ENCODE peak calls at places on chromosomes 5 and 9, in seven cellular contexts. One of them, this sample, is unnamed.

GRCh38 chr9:69009708-69010107 is 4.2 kb downstream of the PRKACG start:
- DNase-seq in A549: no peak
- DNase-seq in GM23338: no peak
- DNase-seq in GM12878: no peak
- DNase-seq in HCT116: no peak
- DNase-seq in HL-60: no peak
- DNase-seq in SK-N-SH: no peak
- DNase-seq in this sample: no peak

GRCh38 chr9:110875275-110875674 is 163.0 kb downstream of the LPAR1 start:
- DNase-seq in A549: no peak
- DNase-seq in GM23338: peak; percentile 87
- DNase-seq in GM12878: peak; percentile 48
- DNase-seq in HCT116: no peak
- DNase-seq in HL-60: peak; percentile 91
- DNase-seq in SK-N-SH: no peak
- DNase-seq in this sample: no peak

GRCh38 chr5:163453705-163454104 is 6.2 kb downstream of the NUDCD2 start:
- DNase-seq in A549: no peak
- DNase-seq in GM23338: no peak
- DNase-seq in GM12878: no peak
- DNase-seq in HCT116: no peak
- DNase-seq in HL-60: no peak
- DNase-seq in SK-N-SH: no peak
- DNase-seq in this sample: no peak

GRCh38 chr5:158108177-158108576 is 249.2 kb upstream of the CLINT1 start:
- DNase-seq in A549: no peak
- DNase-seq in GM23338: no peak
- DNase-seq in GM12878: no peak
- DNase-seq in HCT116: no peak
- DNase-seq in HL-60: no peak
- DNase-seq in SK-N-SH: no peak
- DNase-seq in this sample: no peak

GRCh38 chr5:67971223-67971830 is 244.2 kb upstream of the PIK3R1 start:
- DNase-seq in A549: no peak
- DNase-seq in GM23338: no peak
- DNase-seq in GM12878: no peak
- DNase-seq in HCT116: no peak
- DNase-seq in HL-60: no peak
- DNase-seq in SK-N-SH: no peak
- DNase-seq in this sample: no peak

GRCh38 chr9:134325813-134326753 is at the start of gene RXRA:
- DNase-seq in A549: peak; percentile 78
- DNase-seq in GM23338: peak; percentile 75
- DNase-seq in GM12878: no peak
- DNase-seq in HCT116: no peak
- DNase-seq in HL-60: peak; percentile 74
- DNase-seq in SK-N-SH: peak; percentile 97
- DNase-seq in this sample: no peak

GRCh38 chr5:642481-642880 is 30.3 kb downstream of the CEP72 start:
- DNase-seq in A549: no peak
- DNase-seq in GM23338: no peak
- DNase-seq in GM12878: no peak
- DNase-seq in HCT116: no peak
- DNase-seq in HL-60: no peak
- DNase-seq in SK-N-SH: no peak
- DNase-seq in this sample: no peak

GRCh38 chr5:71681282-71681681 is 37.8 kb upstream of the CARTPT start:
- DNase-seq in A549: no peak
- DNase-seq in GM23338: no peak
- DNase-seq in GM12878: no peak
- DNase-seq in HCT116: no peak
- DNase-seq in HL-60: no peak
- DNase-seq in SK-N-SH: no peak
- DNase-seq in this sample: no peak

GRCh38 chr5:63916786-63917185 is 45.5 kb downstream of the HTR1A start:
- DNase-seq in A549: no peak
- DNase-seq in GM23338: no peak
- DNase-seq in GM12878: no peak
- DNase-seq in HCT116: no peak
- DNase-seq in HL-60: no peak
- DNase-seq in SK-N-SH: no peak
- DNase-seq in this sample: no peak

GRCh38 chr5:90294604-90295003 is 115.0 kb downstream of the CETN3 start:
- DNase-seq in A549: no peak
- DNase-seq in GM23338: peak; percentile 68
- DNase-seq in GM12878: no peak
- DNase-seq in HCT116: no peak
- DNase-seq in HL-60: no peak
- DNase-seq in SK-N-SH: no peak
- DNase-seq in this sample: no peak

GRCh38 chr5:50763356-50763755 is 96.9 kb downstream of the PARP8 start:
- DNase-seq in A549: no peak
- DNase-seq in GM23338: no peak
- DNase-seq in GM12878: no peak
- DNase-seq in HCT116: no peak
- DNase-seq in HL-60: no peak
- DNase-seq in SK-N-SH: no peak
- DNase-seq in this sample: no peak

GRCh38 chr9:12696931-12697622 is 3.9 kb downstream of the TYRP1 start:
- DNase-seq in A549: no peak
- DNase-seq in GM23338: no peak
- DNase-seq in GM12878: no peak
- DNase-seq in HCT116: no peak
- DNase-seq in HL-60: no peak
- DNase-seq in SK-N-SH: no peak
- DNase-seq in this sample: no peak

GRCh38 chr9:17491780-17492179 is 87.1 kb upstream of the SH3GL2 start:
- DNase-seq in A549: no peak
- DNase-seq in GM23338: no peak
- DNase-seq in GM12878: no peak
- DNase-seq in HCT116: no peak
- DNase-seq in HL-60: no peak
- DNase-seq in SK-N-SH: no peak
- DNase-seq in this sample: no peak

GRCh38 chr9:15421532-15421931 is 1.1 kb upstream of the SNAPC3 start:
- DNase-seq in A549: no peak
- DNase-seq in GM23338: no peak
- DNase-seq in GM12878: no peak
- DNase-seq in HCT116: no peak
- DNase-seq in HL-60: no peak
- DNase-seq in SK-N-SH: no peak
- DNase-seq in this sample: no peak

GRCh38 chr9:95115104-95115503 is 202.4 kb downstream of the FANCC start:
- DNase-seq in A549: no peak
- DNase-seq in GM23338: no peak
- DNase-seq in GM12878: no peak
- DNase-seq in HCT116: no peak
- DNase-seq in HL-60: no peak
- DNase-seq in SK-N-SH: no peak
- DNase-seq in this sample: no peak

GRCh38 chr9:86405926-86406325 is 51.7 kb upstream of the TUT7 start:
- DNase-seq in A549: peak; percentile 45
- DNase-seq in GM23338: peak; percentile 8
- DNase-seq in GM12878: no peak
- DNase-seq in HCT116: peak; percentile 58
- DNase-seq in HL-60: no peak
- DNase-seq in SK-N-SH: no peak
- DNase-seq in this sample: peak; percentile 25

GRCh38 chr5:33167541-33167940 is 273.2 kb upstream of the TARS1 start:
- DNase-seq in A549: no peak
- DNase-seq in GM23338: no peak
- DNase-seq in GM12878: no peak
- DNase-seq in HCT116: no peak
- DNase-seq in HL-60: no peak
- DNase-seq in SK-N-SH: no peak
- DNase-seq in this sample: no peak

GRCh38 chr5:96408276-96408777 is 24.7 kb downstream of the PCSK1 start:
- DNase-seq in A549: peak; percentile 23
- DNase-seq in GM23338: no peak
- DNase-seq in GM12878: no peak
- DNase-seq in HCT116: no peak
- DNase-seq in HL-60: no peak
- DNase-seq in SK-N-SH: no peak
- DNase-seq in this sample: no peak

GRCh38 chr5:64900618-64901017 is 131.9 kb downstream of the CWC27 start:
- DNase-seq in A549: no peak
- DNase-seq in GM23338: no peak
- DNase-seq in GM12878: no peak
- DNase-seq in HCT116: no peak
- DNase-seq in HL-60: no peak
- DNase-seq in SK-N-SH: no peak
- DNase-seq in this sample: no peak

GRCh38 chr9:133978226-133979123 is 13.6 kb downstream of the VAV2 start:
- DNase-seq in A549: no peak
- DNase-seq in GM23338: no peak
- DNase-seq in GM12878: no peak
- DNase-seq in HCT116: no peak
- DNase-seq in HL-60: no peak
- DNase-seq in SK-N-SH: peak; percentile 25
- DNase-seq in this sample: no peak

GRCh38 chr5:176704817-176705216 is 57.5 kb downstream of the TSPAN17 start:
- DNase-seq in A549: no peak
- DNase-seq in GM23338: no peak
- DNase-seq in GM12878: no peak
- DNase-seq in HCT116: no peak
- DNase-seq in HL-60: no peak
- DNase-seq in SK-N-SH: no peak
- DNase-seq in this sample: no peak
- TF ChIP-seq REST in A549: no peak
- TF ChIP-seq REST in GM23338: no peak
- TF ChIP-seq REST in GM12878: no peak
- TF ChIP-seq REST in HCT116: no peak
- TF ChIP-seq REST in HL-60: no peak
- TF ChIP-seq REST in SK-N-SH: no peak
- TF ChIP-seq REST in this sample: no peak

DNA sequence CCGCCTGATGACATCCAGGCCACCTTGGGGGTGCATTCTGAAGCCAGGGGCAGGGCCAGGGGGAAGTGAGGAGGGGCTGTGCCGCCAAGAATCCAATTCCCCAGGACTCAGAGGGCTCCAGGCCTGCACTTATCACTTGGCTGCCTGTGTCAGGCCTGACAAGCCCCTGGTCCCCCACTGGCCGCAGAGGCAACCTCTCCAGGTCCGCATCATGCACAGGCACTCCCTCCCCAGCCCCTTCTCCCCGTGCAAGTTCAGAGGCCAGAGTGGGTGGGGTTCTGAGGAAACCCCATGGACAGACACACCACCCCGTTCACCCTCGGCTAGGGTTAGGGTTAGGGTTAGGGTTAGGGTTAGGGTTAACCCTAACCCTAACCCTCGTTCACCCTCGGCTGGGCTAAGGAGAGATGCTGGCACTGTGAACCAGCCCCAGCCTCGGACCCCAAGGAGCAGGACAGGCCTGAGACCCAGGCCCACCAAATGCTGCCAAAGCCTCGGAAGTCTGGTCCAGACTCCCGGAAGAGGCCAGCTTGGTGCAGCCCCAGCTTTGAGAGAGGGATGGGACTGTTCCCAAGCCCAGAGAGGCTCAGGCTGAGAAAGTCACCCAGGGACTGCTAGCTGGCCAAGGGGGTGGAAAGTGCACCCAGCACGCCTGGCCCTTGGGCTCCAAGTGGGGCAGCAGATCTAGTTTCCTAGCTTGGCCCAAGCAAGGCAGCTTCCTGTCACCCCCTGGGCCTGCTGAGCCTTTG is 4.9 kb downstream of the LCN2 start:
- DNase-seq in A549: no peak
- DNase-seq in GM23338: peak; percentile 19
- DNase-seq in GM12878: no peak
- DNase-seq in HCT116: no peak
- DNase-seq in HL-60: no peak
- DNase-seq in SK-N-SH: no peak
- DNase-seq in this sample: no peak
- H3K27ac ChIP-seq in A549: no peak overlapping the region
- H3K27ac ChIP-seq in GM23338: no peak overlapping the region
- H3K27ac ChIP-seq in GM12878: no peak overlapping the region
- H3K27ac ChIP-seq in HCT116: no peak overlapping the region
- H3K27ac ChIP-seq in HL-60: no peak overlapping the region
- H3K27ac ChIP-seq in SK-N-SH: no peak overlapping the region
- H3K27ac ChIP-seq in this sample: no peak overlapping the region

GRCh38 chr5:36932056-36932455 is 55.5 kb downstream of the NIPBL start:
- DNase-seq in A549: no peak
- DNase-seq in GM23338: no peak
- DNase-seq in GM12878: no peak
- DNase-seq in HCT116: no peak
- DNase-seq in HL-60: no peak
- DNase-seq in SK-N-SH: no peak
- DNase-seq in this sample: no peak

GRCh38 chr5:36932699-36933098 is 56.1 kb downstream of the NIPBL start:
- DNase-seq in A549: no peak
- DNase-seq in GM23338: no peak
- DNase-seq in GM12878: no peak
- DNase-seq in HCT116: no peak
- DNase-seq in HL-60: no peak
- DNase-seq in SK-N-SH: no peak
- DNase-seq in this sample: no peak

GRCh38 chr5:36929438-36929837 is 52.9 kb downstream of the NIPBL start:
- DNase-seq in A549: no peak
- DNase-seq in GM23338: no peak
- DNase-seq in GM12878: no peak
- DNase-seq in HCT116: no peak
- DNase-seq in HL-60: no peak
- DNase-seq in SK-N-SH: no peak
- DNase-seq in this sample: no peak

GRCh38 chr5:36934740-36935356 is 58.3 kb downstream of the NIPBL start:
- DNase-seq in A549: no peak
- DNase-seq in GM23338: no peak
- DNase-seq in GM12878: no peak
- DNase-seq in HCT116: no peak
- DNase-seq in HL-60: no peak
- DNase-seq in SK-N-SH: no peak
- DNase-seq in this sample: no peak

GRCh38 chr5:36928947-36929346 is 52.4 kb downstream of the NIPBL start:
- DNase-seq in A549: no peak
- DNase-seq in GM23338: no peak
- DNase-seq in GM12878: no peak
- DNase-seq in HCT116: no peak
- DNase-seq in HL-60: no peak
- DNase-seq in SK-N-SH: no peak
- DNase-seq in this sample: no peak
- TF ChIP-seq CTCF in A549: no peak
- TF ChIP-seq CTCF in GM23338: no peak
- TF ChIP-seq CTCF in GM12878: no peak
- TF ChIP-seq CTCF in HCT116: no peak
- TF ChIP-seq CTCF in HL-60: no peak
- TF ChIP-seq CTCF in SK-N-SH: peak; percentile 18
- TF ChIP-seq CTCF in this sample: no peak

DNA sequence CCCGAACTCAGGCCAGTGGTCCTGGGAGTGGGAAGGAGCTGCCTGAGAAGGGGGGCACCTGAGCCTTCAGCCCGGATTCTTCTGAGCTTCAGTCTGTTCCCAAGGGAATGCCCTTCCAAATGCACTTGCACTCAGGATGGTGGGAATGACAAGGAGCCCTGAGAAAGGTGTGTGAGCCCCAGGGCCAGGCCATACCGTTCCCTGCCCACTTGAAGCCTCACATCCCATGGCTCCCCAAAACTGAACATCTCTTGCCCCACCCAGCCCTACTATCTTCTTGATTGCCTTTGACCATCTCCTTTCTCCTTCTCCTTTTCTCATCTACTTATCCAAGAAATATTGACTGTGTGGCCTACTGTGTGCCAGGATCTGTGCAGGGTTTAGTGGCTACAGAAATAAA is 84.4 kb upstream of the HSPA9 start:
- DNase-seq in A549: no peak
- DNase-seq in GM23338: no peak
- DNase-seq in GM12878: no peak
- DNase-seq in HCT116: no peak
- DNase-seq in HL-60: no peak
- DNase-seq in SK-N-SH: no peak
- DNase-seq in this sample: no peak
- TF ChIP-seq REST in A549: no peak
- TF ChIP-seq REST in GM23338: no peak
- TF ChIP-seq REST in GM12878: no peak
- TF ChIP-seq REST in HCT116: no peak
- TF ChIP-seq REST in HL-60: no peak
- TF ChIP-seq REST in SK-N-SH: no peak
- TF ChIP-seq REST in this sample: no peak